ENCODE peak calls at places on chromosomes 3 and 15, in four cellular contexts. V is neural crest cell, I is HEK293T, Y is KG1. K is an unnamed sample.

GRCh38 chr3:10366681-10367101 is 45.8 kb upstream of the SEC13 start:
- DNase-seq in I (no peak), V (no peak), Y (no peak), K (no peak)

GRCh38 chr3:15217841-15218267 is 11.8 kb downstream of the CAPN7 start:
- DNase-seq in I (no peak), V (no peak), Y (no peak), K (no peak)

GRCh38 chr15:33013827-33014445 is 180.6 kb downstream of the FMN1 start:
- DNase-seq in Y (no peak), I (no peak), V (no peak), K (no peak)

GRCh38 chr15:53522878-53523455 is 236.5 kb downstream of the WDR72 start:
- DNase-seq in I (no peak), V (no peak), Y (no peak), K (peak)

GRCh38 chr3:41768363-41768762 is 193.5 kb downstream of the ULK4 start:
- DNase-seq in Y (no peak), I (no peak), V (no peak), K (no peak)

GRCh38 chr15:87623832-87624231 is 632.7 kb downstream of the NTRK3 start:
- DNase-seq in I (no peak), Y (no peak), V (no peak), K (peak)

GRCh38 chr3:101128786-101129185 is 135.6 kb upstream of the ABI3BP start:
- DNase-seq in V (no peak), Y (no peak), I (no peak), K (no peak)

GRCh38 chr3:55899887-55900286 is 412.8 kb upstream of the WNT5A start:
- DNase-seq in I (no peak), V (no peak), Y (no peak), K (no peak)

GRCh38 chr15:85771781-85772445 is 22.8 kb downstream of the KLHL25 start:
- DNase-seq in V (no peak), Y (no peak), I (no peak), K (no peak)

GRCh38 chr3:158709666-158710083 is 22.6 kb downstream of the RARRES1 start:
- DNase-seq in Y (no peak), I (no peak), V (no peak), K (no peak)

GRCh38 chr3:197216169-197216860 is 82.1 kb downstream of the DLG1 start:
- DNase-seq in Y (no peak), V (no peak), I (no peak), K (no peak)

GRCh38 chr3:46098319-46098761 is 71.1 kb upstream of the XCR1 start:
- DNase-seq in V (no peak), Y (peak), I (no peak), K (peak)

GRCh38 chr3:65961733-65962132 is 77.0 kb downstream of the MAGI1 start:
- DNase-seq in Y (no peak), V (no peak), I (no peak), K (no peak)

GRCh38 chr3:60133269-60133877 is 1083.5 kb upstream of the CFAP20DC start:
- DNase-seq in I (no peak), Y (no peak), V (no peak), K (no peak)

GRCh38 chr3:142844339-142844977 is 44.4 kb downstream of the PCOLCE2 start:
- DNase-seq in V (no peak), I (peak), Y (no peak), K (peak)

GRCh38 chr3:159928692-159929091 is 59.9 kb upstream of the IL12A start:
- DNase-seq in V (no peak), I (no peak), Y (no peak), K (no peak)

GRCh38 chr3:19940643-19941042 is 6.3 kb upstream of the RAB5A start:
- DNase-seq in Y (no peak), I (no peak), V (no peak), K (no peak)

GRCh38 chr3:154022603-154023002 is 98.6 kb upstream of the ARHGEF26 start:
- DNase-seq in I (no peak), V (no peak), Y (no peak), K (no peak)

GRCh38 chr15:32671339-32672325 is 30.1 kb downstream of the SCG5 start:
- DNase-seq in Y (no peak), I (no peak), V (no peak), K (no peak)

GRCh38 chr3:78838362-78838761 is 929.4 kb downstream of the ROBO1 start:
- DNase-seq in I (no peak), Y (no peak), V (no peak), K (no peak)

GRCh38 chr3:46907271-46907670 is 29.8 kb downstream of the PTH1R start:
- DNase-seq in I (no peak), V (no peak), Y (no peak), K (no peak)

GRCh38 chr3:10004960-10005564 is 18.4 kb upstream of the EMC3 start:
- DNase-seq in Y (no peak), I (no peak), V (no peak), K (no peak)

GRCh38 chr15:31870336-31871158 is 159.8 kb upstream of the CHRNA7 start:
- DNase-seq in I (peak), V (peak), Y (peak), K (peak)

GRCh38 chr3:170524072-170524471 is 61.8 kb downstream of the SLC7A14 start:
- DNase-seq in V (no peak), Y (no peak), I (no peak), K (no peak)

GRCh38 chr3:139654637-139655365 is 23.0 kb downstream of the NMNAT3 start:
- DNase-seq in I (no peak), V (no peak), Y (no peak), K (no peak)

GRCh38 chr3:120182613-120183524 is 88.6 kb upstream of the GSK3B start:
- DNase-seq in Y (no peak), I (no peak), V (no peak), K (peak)

GRCh38 chr3:69695443-69695842 is 43.8 kb upstream of the MITF start:
- DNase-seq in V (no peak), Y (no peak), I (no peak), K (no peak)